ENCODE peak calls at places on chromosomes 1 and 21, in four cellular contexts. I, Z, X and V are unnamed samples.

GRCh38 chr21:37061926-37062591 is 10.8 kb downstream of the PIGP start:
- DNase-seq in I (no peak), Z (no peak), X (peak; percentile 50), V (no peak)

GRCh38 chr1:214632091-214632490 is 29.1 kb downstream of the CENPF start:
- DNase-seq in I (no peak), Z (no peak), X (no peak), V (no peak)

GRCh38 chr1:220791959-220792358 is 5.2 kb downstream of the MTARC1 start:
- DNase-seq in I (no peak), Z (no peak), X (no peak), V (no peak)

GRCh38 chr1:235027076-235027861 is 101.4 kb downstream of the TOMM20 start:
- DNase-seq in I (no peak), Z (no peak), X (no peak), V (no peak)

GRCh38 chr1:119595606-119596005 is 52.5 kb downstream of the ZNF697 start:
- DNase-seq in I (no peak), Z (no peak), X (no peak), V (no peak)

GRCh38 chr1:28195780-28196179 is 19.3 kb upstream of the PTAFR start:
- DNase-seq in I (no peak), Z (no peak), X (no peak), V (no peak)

GRCh38 chr1:44059181-44059661 is 28.0 kb upstream of the SLC6A9 start:
- DNase-seq in I (no peak), Z (no peak), X (no peak), V (no peak)

GRCh38 chr21:37909936-37910335 is 6.3 kb downstream of the KCNJ6 start:
- DNase-seq in I (no peak), Z (peak; percentile 16), X (no peak), V (no peak)

GRCh38 chr1:39617488-39618049 is 21.9 kb downstream of the HEYL start:
- DNase-seq in I (no peak), Z (no peak), X (no peak), V (no peak)

GRCh38 chr1:12556368-12556930 is 61.6 kb downstream of the DHRS3 start:
- DNase-seq in I (no peak), Z (peak; percentile 81), X (peak; percentile 66), V (no peak)

GRCh38 chr1:61082336-61083013 is at the start of gene NFIA:
- DNase-seq in I (no peak), Z (peak; percentile 65), X (peak; percentile 30), V (no peak)

GRCh38 chr21:17679002-17679600 is 66.4 kb upstream of the BTG3 start:
- DNase-seq in I (no peak), Z (peak; percentile 67), X (no peak), V (peak; percentile 33)

GRCh38 chr21:17539323-17539722 is 26.5 kb downstream of the CXADR start:
- DNase-seq in I (no peak), Z (no peak), X (no peak), V (no peak)

GRCh38 chr1:186577201-186577600 is 103.0 kb downstream of the PTGS2 start:
- DNase-seq in I (no peak), Z (no peak), X (no peak), V (no peak)

GRCh38 chr1:18049228-18049627 is 58.4 kb upstream of the IGSF21 start:
- DNase-seq in I (no peak), Z (no peak), X (no peak), V (no peak)

GRCh38 chr1:18047122-18047521 is 60.5 kb upstream of the IGSF21 start:
- DNase-seq in I (no peak), Z (no peak), X (no peak), V (no peak)

GRCh38 chr1:18045206-18045605 is 62.4 kb upstream of the IGSF21 start:
- DNase-seq in I (no peak), Z (no peak), X (no peak), V (no peak)

GRCh38 chr1:18041685-18042355 is 65.8 kb upstream of the IGSF21 start:
- DNase-seq in I (no peak), Z (peak; percentile 50), X (no peak), V (no peak)

GRCh38 chr1:18045654-18046053 is 61.9 kb upstream of the IGSF21 start:
- DNase-seq in I (no peak), Z (no peak), X (no peak), V (no peak)
- H3K27me3 ChIP-seq in I (no peaks in the 10 kb centered on the region), Z (no peaks in the 10 kb centered on the region), X (no peaks in the 10 kb centered on the region), V (no peaks in the 10 kb centered on the region)

GRCh38 chr1:147579532-147580199 is 38.4 kb downstream of the BCL9 start:
- DNase-seq in I (no peak), Z (no peak), X (no peak), V (no peak)
- H2BK5ac ChIP-seq in I (no peak overlapping the region), Z (no peak overlapping the region), X (no peak overlapping the region), V (no peak overlapping the region)

GRCh38 chr1:231215676-231216385 is 25.2 kb upstream of the GNPAT start:
- DNase-seq in I (no peak), Z (no peak), X (no peak), V (no peak)
- H3K27me3 ChIP-seq in I (peaks cover 41% of the 10 kb centered on the region), Z (no peaks in the 10 kb centered on the region), X (no peaks in the 10 kb centered on the region), V (peaks cover 23% of the 10 kb centered on the region)

GRCh38 chr1:31689394-31689793 is 14.4 kb downstream of the COL16A1 start:
- DNase-seq in I (no peak), Z (no peak), X (no peak), V (no peak)
- H2BK5ac ChIP-seq in I (peak overlapping the region; percentile 35), Z (no peak overlapping the region), X (peak overlapping the region; percentile 51), V (no peak overlapping the region)

GRCh38 chr1:22567176-22567575 is 3.9 kb downstream of the EPHA8 start:
- DNase-seq in I (no peak), Z (no peak), X (no peak), V (no peak)
- H3K27me3 ChIP-seq in I (peaks cover 21% of the 10 kb centered on the region), Z (peaks cover 13% of the 10 kb centered on the region), X (peaks cover 22% of the 10 kb centered on the region), V (peaks cover 10% of the 10 kb centered on the region)

DNA sequence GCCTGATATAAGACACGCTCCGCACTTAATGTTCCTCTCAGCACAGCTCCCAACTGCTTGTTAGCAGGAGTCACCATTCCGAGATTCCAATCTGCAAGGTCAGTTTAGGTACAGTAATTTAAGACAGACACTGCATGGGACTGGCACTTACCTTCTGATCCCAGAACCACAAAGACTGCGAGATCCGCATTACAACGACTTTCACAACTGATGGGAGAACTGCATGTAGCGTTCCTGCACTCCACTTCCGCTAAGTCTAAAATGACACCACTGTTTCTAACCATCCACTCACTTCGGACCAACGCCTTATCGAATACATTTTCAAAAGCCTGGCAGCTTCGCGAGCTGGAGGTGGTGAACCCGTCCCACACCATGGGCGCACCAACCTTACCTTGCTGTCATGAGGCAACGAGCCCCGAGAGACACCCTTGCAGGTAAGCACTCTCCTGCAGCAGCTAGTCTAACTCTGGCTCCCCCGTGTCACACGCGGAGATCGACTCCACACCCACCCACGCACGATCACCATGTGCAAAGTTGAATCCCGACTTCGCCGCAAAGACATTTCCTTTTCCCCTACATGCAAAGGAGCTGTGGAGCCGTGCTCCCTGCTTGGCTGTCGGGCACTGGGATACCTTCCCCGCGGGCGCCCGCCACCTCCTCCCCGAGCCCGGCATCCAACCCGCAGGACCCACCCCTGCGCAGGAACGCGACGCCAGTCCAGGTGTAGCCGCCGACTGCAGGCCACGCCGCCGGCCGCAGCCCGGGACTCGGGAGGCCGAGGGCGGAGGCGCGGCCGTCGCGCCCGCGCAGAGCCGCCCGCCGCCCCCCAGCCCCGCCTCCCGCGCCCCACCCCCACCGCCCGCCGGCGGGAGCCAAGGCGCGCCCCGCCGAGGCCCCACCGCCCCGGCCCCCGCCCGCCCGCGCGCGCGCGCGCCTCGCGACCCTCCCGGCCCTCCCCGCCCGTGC is 733 bp downstream of the TAF5L start:
- DNase-seq in I (no peak), Z (peak; percentile 65), X (peak; percentile 86), V (peak; percentile 4)
- H2BK5ac ChIP-seq in I (peak overlapping the region; percentile 26), Z (no peak overlapping the region), X (no peak overlapping the region), V (no peak overlapping the region)

GRCh38 chr1:204684551-204685235 is 845 bp downstream of the LRRN2 start:
- DNase-seq in I (no peak), Z (peak; percentile 65), X (no peak), V (no peak)

GRCh38 chr1:204685236-204686006 is at the start of gene LRRN2:
- DNase-seq in I (no peak), Z (peak; percentile 49), X (no peak), V (no peak)

GRCh38 chr1:204688007-204688406 is 2.5 kb upstream of the LRRN2 start:
- DNase-seq in I (no peak), Z (no peak), X (no peak), V (no peak)

GRCh38 chr1:204692320-204692851 is 6.8 kb upstream of the LRRN2 start:
- DNase-seq in I (no peak), Z (peak; percentile 48), X (no peak), V (no peak)

DNA sequence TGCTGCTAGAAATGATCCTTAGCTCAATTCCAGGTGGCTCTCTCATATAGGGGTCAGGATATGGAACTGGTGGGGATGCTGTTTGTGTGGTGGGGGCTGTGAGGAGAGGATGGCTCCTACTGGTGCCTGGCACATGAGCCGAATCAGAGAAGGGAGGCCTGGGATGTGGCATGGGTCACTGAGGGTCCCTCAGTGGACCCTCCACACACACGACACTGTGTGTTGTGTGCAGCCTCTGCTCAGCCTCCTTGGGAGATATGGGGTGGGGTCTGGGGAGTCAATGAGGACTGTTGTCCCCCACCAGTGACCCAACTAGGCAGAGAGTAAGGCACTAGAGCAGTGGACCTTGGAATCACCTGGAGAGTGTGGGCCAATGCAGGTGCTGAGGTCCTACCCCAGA is 3.2 kb upstream of the LRRN2 start:
- DNase-seq in I (no peak), Z (no peak), X (no peak), V (no peak)
- H3K27me3 ChIP-seq in I (peaks cover 37% of the 10 kb centered on the region), Z (no peaks in the 10 kb centered on the region), X (peaks cover 32% of the 10 kb centered on the region), V (no peaks in the 10 kb centered on the region)